ENCODE peak calls at places on chromosomes 16 and 17, in five cellular contexts. One of them, this sample, is unnamed.

GRCh38 chr17:35934760-35935159 is 4.2 kb upstream of the RDM1 start:
- DNase-seq in endodermal cell: no peak
- DNase-seq in A549: no peak
- DNase-seq in heart right ventricle: no peak
- DNase-seq in mucosa of descending colon: no peak
- DNase-seq in this sample: peak; percentile 67

GRCh38 chr16:15981382-15981781 is 32.0 kb downstream of the ABCC1 start:
- DNase-seq in heart right ventricle: no peak
- DNase-seq in A549: no peak
- DNase-seq in endodermal cell: no peak
- DNase-seq in mucosa of descending colon: no peak
- DNase-seq in this sample: no peak

GRCh38 chr16:47523342-47524006 is 62.3 kb downstream of the PHKB start:
- DNase-seq in mucosa of descending colon: no peak
- DNase-seq in endodermal cell: no peak
- DNase-seq in A549: no peak
- DNase-seq in heart right ventricle: no peak
- DNase-seq in this sample: no peak

GRCh38 chr16:82675300-82675699 is 48.5 kb downstream of the CDH13 start:
- DNase-seq in A549: no peak
- DNase-seq in heart right ventricle: no peak
- DNase-seq in mucosa of descending colon: no peak
- DNase-seq in endodermal cell: no peak
- DNase-seq in this sample: no peak

GRCh38 chr17:60461584-60461983 is 39.3 kb downstream of the CHCT1 start:
- DNase-seq in heart right ventricle: no peak
- DNase-seq in mucosa of descending colon: no peak
- DNase-seq in A549: no peak
- DNase-seq in endodermal cell: no peak
- DNase-seq in this sample: no peak

GRCh38 chr17:80474933-80475915 is 1.2 kb downstream of the NPTX1 start:
- DNase-seq in endodermal cell: peak; percentile 80
- DNase-seq in heart right ventricle: no peak
- DNase-seq in mucosa of descending colon: no peak
- DNase-seq in A549: no peak
- DNase-seq in this sample: no peak

GRCh38 chr16:3030128-3030871 is 6.4 kb downstream of the BICDL2 start:
- DNase-seq in heart right ventricle: no peak
- DNase-seq in A549: no peak
- DNase-seq in mucosa of descending colon: peak; percentile 42
- DNase-seq in endodermal cell: peak; percentile 45
- DNase-seq in this sample: no peak

GRCh38 chr17:76538281-76538931 is 897 bp upstream of the CYGB start:
- DNase-seq in A549: no peak
- DNase-seq in heart right ventricle: no peak
- DNase-seq in mucosa of descending colon: peak; percentile 31
- DNase-seq in endodermal cell: peak; percentile 85
- DNase-seq in this sample: peak; percentile 75

GRCh38 chr17:13650096-13650675 is 48.5 kb upstream of the HS3ST3A1 start:
- DNase-seq in mucosa of descending colon: no peak
- DNase-seq in endodermal cell: no peak
- DNase-seq in heart right ventricle: no peak
- DNase-seq in A549: no peak
- DNase-seq in this sample: no peak

GRCh38 chr16:5738586-5738985 is 641.0 kb upstream of the EEF2KMT start:
- DNase-seq in A549: no peak
- DNase-seq in heart right ventricle: no peak
- DNase-seq in mucosa of descending colon: no peak
- DNase-seq in endodermal cell: no peak
- DNase-seq in this sample: no peak

GRCh38 chr17:50514936-50515702 is 6.9 kb downstream of the MYCBPAP start:
- DNase-seq in mucosa of descending colon: no peak
- DNase-seq in endodermal cell: peak; percentile 61
- DNase-seq in heart right ventricle: peak; percentile 38
- DNase-seq in A549: no peak
- DNase-seq in this sample: peak; percentile 79

GRCh38 chr16:56742030-56742984 is 12.4 kb downstream of the NUP93 start:
- DNase-seq in endodermal cell: no peak
- DNase-seq in heart right ventricle: no peak
- DNase-seq in A549: no peak
- DNase-seq in mucosa of descending colon: no peak
- DNase-seq in this sample: no peak

GRCh38 chr16:56421976-56422669 is 3.2 kb downstream of the AMFR start:
- DNase-seq in mucosa of descending colon: no peak
- DNase-seq in heart right ventricle: no peak
- DNase-seq in A549: no peak
- DNase-seq in endodermal cell: no peak
- DNase-seq in this sample: no peak

GRCh38 chr16:66581246-66581952 is 2.1 kb downstream of the CMTM2 start:
- DNase-seq in endodermal cell: no peak
- DNase-seq in mucosa of descending colon: no peak
- DNase-seq in A549: no peak
- DNase-seq in heart right ventricle: no peak
- DNase-seq in this sample: no peak

GRCh38 chr17:74165811-74166365 is 37.6 kb upstream of the RPL38 start:
- DNase-seq in endodermal cell: peak; percentile 41
- DNase-seq in A549: no peak
- DNase-seq in mucosa of descending colon: no peak
- DNase-seq in heart right ventricle: no peak
- DNase-seq in this sample: no peak

GRCh38 chr16:68328860-68329370 is 18.1 kb downstream of the PRMT7 start:
- DNase-seq in endodermal cell: no peak
- DNase-seq in A549: no peak
- DNase-seq in mucosa of descending colon: no peak
- DNase-seq in heart right ventricle: no peak
- DNase-seq in this sample: no peak

GRCh38 chr16:6106061-6106460 is 1008.5 kb upstream of the EEF2KMT start:
- DNase-seq in heart right ventricle: no peak
- DNase-seq in A549: no peak
- DNase-seq in endodermal cell: no peak
- DNase-seq in mucosa of descending colon: no peak
- DNase-seq in this sample: no peak

GRCh38 chr17:14387036-14387435 is 86.2 kb downstream of the HS3ST3B1 start:
- DNase-seq in A549: no peak
- DNase-seq in endodermal cell: no peak
- DNase-seq in mucosa of descending colon: no peak
- DNase-seq in heart right ventricle: no peak
- DNase-seq in this sample: no peak

GRCh38 chr16:8645831-8646230 is 24.3 kb downstream of the METTL22 start:
- DNase-seq in A549: no peak
- DNase-seq in heart right ventricle: no peak
- DNase-seq in mucosa of descending colon: no peak
- DNase-seq in endodermal cell: no peak
- DNase-seq in this sample: no peak

GRCh38 chr16:531494-532125 is 4.1 kb downstream of the CAPN15 start:
- DNase-seq in heart right ventricle: no peak
- DNase-seq in mucosa of descending colon: no peak
- DNase-seq in A549: no peak
- DNase-seq in endodermal cell: no peak
- DNase-seq in this sample: no peak

GRCh38 chr17:8740486-8740885 is 4.2 kb downstream of the CCDC42 start:
- DNase-seq in A549: no peak
- DNase-seq in mucosa of descending colon: no peak
- DNase-seq in heart right ventricle: no peak
- DNase-seq in endodermal cell: peak; percentile 88
- DNase-seq in this sample: no peak

GRCh38 chr16:10942352-10943297 is at the start of gene DEXI:
- DNase-seq in endodermal cell: peak; percentile 97
- DNase-seq in A549: peak; percentile 98
- DNase-seq in heart right ventricle: peak; percentile 97
- DNase-seq in mucosa of descending colon: peak; percentile 98
- DNase-seq in this sample: peak; percentile 99
- H3K4me1 ChIP-seq in endodermal cell: peaks cover 24% of the 10 kb centered on the region
- H3K4me1 ChIP-seq in A549: peaks cover 32% of the 10 kb centered on the region
- H3K4me1 ChIP-seq in heart right ventricle: peaks cover 83% of the 10 kb centered on the region
- H3K4me1 ChIP-seq in mucosa of descending colon: peaks cover 59% of the 10 kb centered on the region
- H3K4me1 ChIP-seq in this sample: peaks cover 18% of the 10 kb centered on the region

GRCh38 chr16:59121411-59121810 is 387.3 kb upstream of the GOT2 start:
- DNase-seq in heart right ventricle: no peak
- DNase-seq in mucosa of descending colon: no peak
- DNase-seq in A549: no peak
- DNase-seq in endodermal cell: no peak
- DNase-seq in this sample: no peak
- H3K4me3 ChIP-seq in heart right ventricle: no peak overlapping the region
- H3K4me3 ChIP-seq in mucosa of descending colon: no peak overlapping the region
- H3K4me3 ChIP-seq in A549: no peak overlapping the region
- H3K4me3 ChIP-seq in endodermal cell: no peak overlapping the region
- H3K4me3 ChIP-seq in this sample: no peak overlapping the region

DNA sequence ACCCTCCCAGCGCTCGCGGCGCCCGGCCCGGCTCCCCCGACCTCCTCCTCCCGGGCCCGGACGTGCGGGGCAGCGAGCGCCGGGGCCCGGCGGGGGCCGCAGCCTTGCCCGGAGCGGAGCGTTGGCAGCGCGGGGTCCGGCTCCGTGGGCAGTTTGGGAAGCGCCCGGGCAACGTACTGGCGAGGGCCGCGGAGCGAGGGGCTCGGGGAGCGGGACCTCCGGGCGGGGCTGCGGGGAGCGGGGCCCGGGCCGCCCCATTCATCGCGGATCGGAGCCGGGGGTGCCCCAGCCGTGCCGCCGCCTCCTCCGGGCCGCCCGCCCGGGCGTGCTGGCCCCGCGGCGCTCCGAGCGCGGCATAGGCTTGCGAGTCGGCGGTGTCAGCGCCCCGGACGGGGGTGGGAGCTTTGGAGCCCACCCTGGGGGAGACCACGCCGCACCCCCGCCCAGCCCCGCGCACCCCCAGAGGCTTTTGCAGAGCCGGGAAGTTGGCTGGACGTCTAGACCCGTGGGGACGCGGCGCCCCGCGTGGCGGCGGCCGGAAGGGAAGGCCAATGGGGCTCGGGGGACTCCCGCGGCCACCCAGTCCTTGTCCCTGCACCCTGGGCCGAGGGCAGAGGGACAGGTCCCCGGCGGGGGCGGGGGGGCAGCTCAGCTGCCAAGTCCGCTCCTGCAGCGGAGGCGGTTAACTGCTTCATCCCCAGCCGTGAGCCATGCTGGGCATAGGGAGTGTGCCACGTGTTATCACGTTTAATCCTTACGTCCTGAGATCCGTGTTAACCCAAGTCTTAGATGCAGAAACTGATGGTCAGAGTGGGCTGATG is 852 bp downstream of the ZNF469 start:
- DNase-seq in heart right ventricle: peak; percentile 61
- DNase-seq in endodermal cell: peak; percentile 72
- DNase-seq in mucosa of descending colon: peak; percentile 39
- DNase-seq in A549: peak; percentile 83
- DNase-seq in this sample: peak; percentile 76
- H3K4me1 ChIP-seq in heart right ventricle: peaks cover 22% of the 10 kb centered on the region
- H3K4me1 ChIP-seq in endodermal cell: no peaks in the 10 kb centered on the region
- H3K4me1 ChIP-seq in mucosa of descending colon: peaks cover 10% of the 10 kb centered on the region
- H3K4me1 ChIP-seq in A549: peaks cover 60% of the 10 kb centered on the region
- H3K4me1 ChIP-seq in this sample: no peaks in the 10 kb centered on the region

GRCh38 chr17:82592289-82592683 is 56.0 kb downstream of the WDR45B start:
- DNase-seq in endodermal cell: no peak
- DNase-seq in A549: no peak
- DNase-seq in mucosa of descending colon: peak; percentile 62
- DNase-seq in heart right ventricle: no peak
- DNase-seq in this sample: peak; percentile 48
- H3K4me3 ChIP-seq in endodermal cell: no peak overlapping the region
- H3K4me3 ChIP-seq in A549: no peak overlapping the region
- H3K4me3 ChIP-seq in mucosa of descending colon: no peak overlapping the region
- H3K4me3 ChIP-seq in heart right ventricle: peak overlapping the region; percentile 66
- H3K4me3 ChIP-seq in this sample: no peak overlapping the region

DNA sequence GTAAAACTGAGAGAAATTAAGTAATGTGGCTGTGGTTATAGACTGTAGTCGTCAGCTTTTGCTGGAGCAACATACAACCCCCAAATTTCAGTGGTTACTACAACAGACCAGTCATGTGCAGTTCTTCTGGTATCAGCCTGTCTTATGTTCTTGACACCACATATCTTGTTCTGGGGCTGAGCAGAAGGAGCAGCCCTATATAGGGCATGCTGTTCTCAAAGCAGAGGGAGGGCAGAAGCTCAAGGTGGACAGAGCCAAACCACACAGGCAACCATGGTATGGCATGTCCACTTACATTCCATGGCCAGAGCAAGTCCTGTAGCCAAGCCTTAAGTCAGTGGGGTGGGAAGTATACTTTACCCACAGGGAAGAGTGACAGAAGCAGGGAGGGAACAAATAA is 7.7 kb downstream of the PRKAR1A start:
- DNase-seq in A549: no peak
- DNase-seq in heart right ventricle: no peak
- DNase-seq in mucosa of descending colon: no peak
- DNase-seq in endodermal cell: peak; percentile 8
- DNase-seq in this sample: peak; percentile 55
- H3K4me1 ChIP-seq in A549: peaks cover 4% of the 10 kb centered on the region
- H3K4me1 ChIP-seq in heart right ventricle: peaks cover 99% of the 10 kb centered on the region
- H3K4me1 ChIP-seq in mucosa of descending colon: peaks cover 6% of the 10 kb centered on the region
- H3K4me1 ChIP-seq in endodermal cell: peaks cover 5% of the 10 kb centered on the region
- H3K4me1 ChIP-seq in this sample: peaks cover 8% of the 10 kb centered on the region

GRCh38 chr17:40559954-40560591 is 5.2 kb downstream of the CCR7 start:
- DNase-seq in A549: peak; percentile 99
- DNase-seq in mucosa of descending colon: peak; percentile 94
- DNase-seq in endodermal cell: peak; percentile 99
- DNase-seq in heart right ventricle: peak; percentile 89
- DNase-seq in this sample: peak; percentile 87
- H3K4me3 ChIP-seq in A549: no peak overlapping the region
- H3K4me3 ChIP-seq in mucosa of descending colon: no peak overlapping the region
- H3K4me3 ChIP-seq in endodermal cell: no peak overlapping the region
- H3K4me3 ChIP-seq in heart right ventricle: peak overlapping the region; percentile 20
- H3K4me3 ChIP-seq in this sample: no peak overlapping the region

DNA sequence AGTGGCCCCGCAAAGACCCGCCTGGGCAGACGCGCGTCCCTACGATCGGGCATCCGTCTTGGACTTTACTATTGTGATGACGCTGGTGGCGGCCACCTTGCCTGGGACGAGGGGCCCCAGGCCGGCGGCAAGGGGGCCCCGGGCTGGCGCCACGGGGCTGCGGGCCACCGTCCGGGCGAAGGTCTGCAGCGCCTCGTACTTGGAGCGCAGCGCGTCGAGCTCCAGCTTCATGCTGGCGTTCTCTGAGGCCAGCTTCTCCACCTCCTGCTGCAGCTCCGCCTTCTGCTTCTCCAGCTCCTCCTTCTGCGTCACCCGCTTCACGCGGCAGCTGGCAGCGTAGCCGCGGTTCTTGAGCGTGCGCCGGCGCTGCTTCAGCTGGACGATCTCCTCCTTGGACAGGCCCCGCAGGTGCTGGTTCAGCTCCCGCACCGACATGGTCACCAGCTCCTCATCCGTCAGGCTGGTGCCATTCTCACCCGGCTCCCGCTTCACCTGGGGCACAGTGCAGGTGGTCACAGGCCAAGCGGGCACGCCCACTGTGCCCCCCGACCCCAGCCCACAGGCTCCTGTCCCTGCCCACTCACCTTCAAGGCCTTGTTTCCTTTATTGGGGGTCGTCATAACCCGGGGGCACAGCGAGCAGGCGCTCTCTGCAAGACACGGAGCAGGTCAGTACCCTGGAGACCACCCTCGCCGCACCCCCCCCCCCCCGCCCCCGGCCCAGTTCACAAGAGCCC is 4.8 kb upstream of the SIRT7 start:
- DNase-seq in mucosa of descending colon: no peak
- DNase-seq in endodermal cell: no peak
- DNase-seq in heart right ventricle: no peak
- DNase-seq in A549: no peak
- DNase-seq in this sample: no peak
- H3K4me1 ChIP-seq in mucosa of descending colon: peaks cover 56% of the 10 kb centered on the region
- H3K4me1 ChIP-seq in endodermal cell: peaks cover 15% of the 10 kb centered on the region
- H3K4me1 ChIP-seq in heart right ventricle: peaks cover 54% of the 10 kb centered on the region
- H3K4me1 ChIP-seq in A549: peaks cover 75% of the 10 kb centered on the region
- H3K4me1 ChIP-seq in this sample: peaks cover 22% of the 10 kb centered on the region

This sample was measured in right cardiac atrium.